ENCODE peak calls at places on chromosomes 2 and 18, in five cellular contexts. One of them, this sample, is unnamed.

GRCh38 chr18:36504928-36505327 is 207.4 kb downstream of the FHOD3 start:
- DNase-seq in HepG2: no peak
- DNase-seq in GM23338: no peak
- DNase-seq in K562: no peak
- DNase-seq in GM12878: no peak
- DNase-seq in this sample: no peak

GRCh38 chr2:58913082-58913726 is 672.1 kb upstream of the FANCL start:
- DNase-seq in HepG2: no peak
- DNase-seq in K562: no peak
- DNase-seq in GM12878: no peak
- DNase-seq in GM23338: peak
- DNase-seq in this sample: no peak

GRCh38 chr18:76564117-76564516 is 69.1 kb upstream of the ZNF516 start:
- DNase-seq in GM12878: no peak
- DNase-seq in GM23338: no peak
- DNase-seq in HepG2: no peak
- DNase-seq in K562: no peak
- DNase-seq in this sample: no peak

GRCh38 chr2:78861546-78861945 is 164.0 kb upstream of the REG3G start:
- DNase-seq in GM12878: no peak
- DNase-seq in GM23338: peak
- DNase-seq in HepG2: peak
- DNase-seq in K562: peak
- DNase-seq in this sample: peak

GRCh38 chr18:34978953-34979608 is 62.1 kb upstream of the MAPRE2 start:
- DNase-seq in HepG2: peak
- DNase-seq in GM23338: peak
- DNase-seq in GM12878: peak
- DNase-seq in K562: peak
- DNase-seq in this sample: peak

GRCh38 chr18:6389005-6389404 is 25.7 kb downstream of the L3MBTL4 start:
- DNase-seq in K562: no peak
- DNase-seq in HepG2: no peak
- DNase-seq in GM12878: no peak
- DNase-seq in GM23338: no peak
- DNase-seq in this sample: no peak

GRCh38 chr2:216700088-216700567 is 4.8 kb upstream of the IGFBP5 start:
- DNase-seq in K562: no peak
- DNase-seq in GM23338: no peak
- DNase-seq in HepG2: no peak
- DNase-seq in GM12878: no peak
- DNase-seq in this sample: no peak

GRCh38 chr18:76219023-76219422 is 276.0 kb downstream of the ZNF516 start:
- DNase-seq in GM23338: no peak
- DNase-seq in GM12878: no peak
- DNase-seq in HepG2: no peak
- DNase-seq in K562: no peak
- DNase-seq in this sample: no peak

GRCh38 chr18:78528437-78529228 is 451.0 kb upstream of the SALL3 start:
- DNase-seq in K562: no peak
- DNase-seq in GM12878: no peak
- DNase-seq in HepG2: no peak
- DNase-seq in GM23338: no peak
- DNase-seq in this sample: no peak

GRCh38 chr18:23825978-23826405 is 136.7 kb downstream of the LAMA3 start:
- DNase-seq in GM12878: no peak
- DNase-seq in K562: no peak
- DNase-seq in GM23338: no peak
- DNase-seq in HepG2: no peak
- DNase-seq in this sample: no peak

GRCh38 chr2:28281739-28282138 is 110.9 kb upstream of the FOSL2 start:
- DNase-seq in GM23338: no peak
- DNase-seq in K562: no peak
- DNase-seq in GM12878: no peak
- DNase-seq in HepG2: no peak
- DNase-seq in this sample: no peak

GRCh38 chr2:197181491-197181890 is 129.1 kb downstream of the ANKRD44 start:
- DNase-seq in HepG2: no peak
- DNase-seq in K562: no peak
- DNase-seq in GM23338: no peak
- DNase-seq in GM12878: no peak
- DNase-seq in this sample: no peak

GRCh38 chr2:54407693-54408092 is 48.4 kb upstream of the SPTBN1 start:
- DNase-seq in K562: no peak
- DNase-seq in HepG2: no peak
- DNase-seq in GM23338: no peak
- DNase-seq in GM12878: no peak
- DNase-seq in this sample: no peak

GRCh38 chr2:142689206-142689605 is 188.3 kb upstream of the KYNU start:
- DNase-seq in K562: no peak
- DNase-seq in GM23338: no peak
- DNase-seq in HepG2: no peak
- DNase-seq in GM12878: no peak
- DNase-seq in this sample: no peak

GRCh38 chr2:27322766-27323591 is at the start of gene MPV17:
- DNase-seq in GM23338: peak
- DNase-seq in HepG2: peak
- DNase-seq in K562: peak
- DNase-seq in GM12878: peak
- DNase-seq in this sample: peak

GRCh38 chr18:49726564-49726963 is 86.8 kb downstream of the ACAA2 start:
- DNase-seq in HepG2: no peak
- DNase-seq in GM23338: no peak
- DNase-seq in GM12878: no peak
- DNase-seq in K562: no peak
- DNase-seq in this sample: no peak

GRCh38 chr2:11583840-11584529 is 50.1 kb downstream of the GREB1 start:
- DNase-seq in K562: peak
- DNase-seq in HepG2: peak
- DNase-seq in GM23338: peak
- DNase-seq in GM12878: peak
- DNase-seq in this sample: peak

GRCh38 chr2:152167070-152167469 is 8.5 kb downstream of the STAM2 start:
- DNase-seq in HepG2: no peak
- DNase-seq in K562: no peak
- DNase-seq in GM12878: no peak
- DNase-seq in GM23338: no peak
- DNase-seq in this sample: no peak

GRCh38 chr2:72915076-72915906 is 2.0 kb upstream of the EMX1 start:
- DNase-seq in GM12878: no peak
- DNase-seq in K562: no peak
- DNase-seq in HepG2: no peak
- DNase-seq in GM23338: peak
- DNase-seq in this sample: no peak

GRCh38 chr2:232628466-232629200 is 4.8 kb upstream of the EFHD1 start:
- DNase-seq in K562: no peak
- DNase-seq in HepG2: no peak
- DNase-seq in GM23338: no peak
- DNase-seq in GM12878: no peak
- DNase-seq in this sample: no peak

GRCh38 chr2:221779614-221780067 is 207.5 kb upstream of the EPHA4 start:
- DNase-seq in GM12878: no peak
- DNase-seq in GM23338: no peak
- DNase-seq in HepG2: no peak
- DNase-seq in K562: no peak
- DNase-seq in this sample: no peak

GRCh38 chr2:200068642-200069041 is 113.3 kb downstream of the MAIP1 start:
- DNase-seq in HepG2: no peak
- DNase-seq in GM12878: no peak
- DNase-seq in K562: no peak
- DNase-seq in GM23338: no peak
- DNase-seq in this sample: no peak

GRCh38 chr2:112242384-112242783 is 12.5 kb downstream of the ZC3H8 start:
- DNase-seq in K562: no peak
- DNase-seq in HepG2: no peak
- DNase-seq in GM23338: no peak
- DNase-seq in GM12878: no peak
- DNase-seq in this sample: no peak

GRCh38 chr18:68482815-68483214 is 232.1 kb downstream of the TMX3 start:
- DNase-seq in GM23338: no peak
- DNase-seq in HepG2: no peak
- DNase-seq in GM12878: no peak
- DNase-seq in K562: no peak
- DNase-seq in this sample: no peak

GRCh38 chr2:233146194-233146593 is 86.1 kb downstream of the INPP5D start:
- DNase-seq in HepG2: no peak
- DNase-seq in GM12878: no peak
- DNase-seq in GM23338: no peak
- DNase-seq in K562: no peak
- DNase-seq in this sample: no peak

GRCh38 chr2:88658890-88659881 is 31.9 kb upstream of the EIF2AK3 start:
- DNase-seq in GM23338: peak
- DNase-seq in GM12878: no peak
- DNase-seq in K562: peak
- DNase-seq in HepG2: peak
- DNase-seq in this sample: no peak

GRCh38 chr2:96636772-96637171 is 1.3 kb downstream of the KANSL3 start:
- DNase-seq in GM23338: no peak
- DNase-seq in GM12878: no peak
- DNase-seq in K562: no peak
- DNase-seq in HepG2: no peak
- DNase-seq in this sample: no peak

GRCh38 chr2:50529600-50530218 is 502.2 kb downstream of the NRXN1 start:
- DNase-seq in K562: peak
- DNase-seq in GM23338: peak
- DNase-seq in GM12878: no peak
- DNase-seq in HepG2: peak
- DNase-seq in this sample: peak

GRCh38 chr2:120831106-120831505 is 95.4 kb downstream of the GLI2 start:
- DNase-seq in GM23338: no peak
- DNase-seq in GM12878: no peak
- DNase-seq in K562: no peak
- DNase-seq in HepG2: no peak
- DNase-seq in this sample: no peak

GRCh38 chr2:191927319-191927867 is 80.5 kb upstream of the CAVIN2 start:
- DNase-seq in K562: peak
- DNase-seq in HepG2: no peak
- DNase-seq in GM23338: peak
- DNase-seq in GM12878: no peak
- DNase-seq in this sample: peak

GRCh38 chr2:100785621-100786296 is 34.2 kb upstream of the NPAS2 start:
- DNase-seq in GM12878: no peak
- DNase-seq in K562: no peak
- DNase-seq in HepG2: no peak
- DNase-seq in GM23338: no peak
- DNase-seq in this sample: peak

GRCh38 chr2:38436227-38436664 is 59.2 kb upstream of the ATL2 start:
- DNase-seq in HepG2: peak
- DNase-seq in GM23338: no peak
- DNase-seq in K562: no peak
- DNase-seq in GM12878: no peak
- DNase-seq in this sample: no peak

GRCh38 chr2:99085400-99085799 is 56.1 kb upstream of the C2orf15 start:
- DNase-seq in GM12878: no peak
- DNase-seq in GM23338: peak
- DNase-seq in HepG2: peak
- DNase-seq in K562: no peak
- DNase-seq in this sample: no peak

GRCh38 chr2:181955010-181955409 is 30.6 kb upstream of the PPP1R1C start:
- DNase-seq in HepG2: no peak
- DNase-seq in GM12878: no peak
- DNase-seq in GM23338: no peak
- DNase-seq in K562: no peak
- DNase-seq in this sample: peak

GRCh38 chr2:240013343-240013742 is 11.8 kb downstream of the NDUFA10 start:
- DNase-seq in HepG2: no peak
- DNase-seq in K562: no peak
- DNase-seq in GM12878: no peak
- DNase-seq in GM23338: no peak
- DNase-seq in this sample: peak

GRCh38 chr2:75098856-75099255 is 100.5 kb downstream of the TACR1 start:
- DNase-seq in GM23338: peak
- DNase-seq in GM12878: no peak
- DNase-seq in HepG2: peak
- DNase-seq in K562: peak
- DNase-seq in this sample: peak
- TF ChIP-seq JUNB in GM23338: no peak
- TF ChIP-seq JUNB in GM12878: no peak
- TF ChIP-seq JUNB in HepG2: no peak
- TF ChIP-seq JUNB in K562: no peak
- TF ChIP-seq JUNB in this sample: no peak

GRCh38 chr18:32261003-32261402 is 71.2 kb downstream of the MEP1B start:
- DNase-seq in K562: no peak
- DNase-seq in HepG2: no peak
- DNase-seq in GM12878: no peak
- DNase-seq in GM23338: peak
- DNase-seq in this sample: no peak
- TF ChIP-seq JUNB in K562: no peak
- TF ChIP-seq JUNB in HepG2: no peak
- TF ChIP-seq JUNB in GM12878: no peak
- TF ChIP-seq JUNB in GM23338: no peak
- TF ChIP-seq JUNB in this sample: no peak

GRCh38 chr2:61042807-61043206 is 22.9 kb upstream of the SANBR start:
- DNase-seq in K562: no peak
- DNase-seq in GM12878: no peak
- DNase-seq in HepG2: no peak
- DNase-seq in GM23338: no peak
- DNase-seq in this sample: no peak

GRCh38 chr2:61044596-61044995 is 21.1 kb upstream of the SANBR start:
- DNase-seq in K562: no peak
- DNase-seq in GM12878: no peak
- DNase-seq in HepG2: no peak
- DNase-seq in GM23338: no peak
- DNase-seq in this sample: no peak

GRCh38 chr2:61045999-61046398 is 19.7 kb upstream of the SANBR start:
- DNase-seq in GM12878: no peak
- DNase-seq in HepG2: no peak
- DNase-seq in K562: no peak
- DNase-seq in GM23338: no peak
- DNase-seq in this sample: no peak
- TF ChIP-seq JUNB in GM12878: no peak
- TF ChIP-seq JUNB in HepG2: no peak
- TF ChIP-seq JUNB in K562: no peak
- TF ChIP-seq JUNB in GM23338: no peak
- TF ChIP-seq JUNB in this sample: no peak

GRCh38 chr2:71045151-71045550 is 23.3 kb upstream of the NAGK start:
- DNase-seq in HepG2: no peak
- DNase-seq in GM12878: no peak
- DNase-seq in GM23338: no peak
- DNase-seq in K562: no peak
- DNase-seq in this sample: no peak
- TF ChIP-seq JUNB in HepG2: no peak
- TF ChIP-seq JUNB in GM12878: no peak
- TF ChIP-seq JUNB in GM23338: no peak
- TF ChIP-seq JUNB in K562: no peak
- TF ChIP-seq JUNB in this sample: no peak